ENCODE peak calls at places on chromosomes 1 and 21, in five cellular contexts. I, N, M, C and W are unnamed samples.

GRCh38 chr1:58883037-58883887 is 99.4 kb upstream of the JUN start:
- DNase-seq in N (no peak), M (no peak), C (peak; percentile 85), I (peak; percentile 53), W (peak; percentile 66)

GRCh38 chr1:45883633-45884032 is 80.2 kb downstream of the MAST2 start:
- DNase-seq in I (no peak), M (no peak), C (no peak), N (no peak), W (no peak)

GRCh38 chr1:59218521-59219236 is 78.2 kb upstream of the FGGY start:
- DNase-seq in M (no peak), N (no peak), I (no peak), C (peak; percentile 6), W (no peak)

GRCh38 chr1:153357076-153357852 is 390 bp upstream of the S100A9 start:
- DNase-seq in C (no peak), I (no peak), N (no peak), M (no peak), W (no peak)

GRCh38 chr1:40257313-40257687 is 736 bp upstream of the ZMPSTE24 start:
- DNase-seq in I (no peak), C (no peak), M (no peak), N (no peak), W (peak; percentile 85)

GRCh38 chr1:36955016-36955415 is 79.3 kb downstream of the GRIK3 start:
- DNase-seq in I (no peak), N (no peak), C (no peak), M (no peak), W (no peak)

GRCh38 chr1:159996653-159997052 is 35.1 kb downstream of the PIGM start:
- DNase-seq in M (no peak), N (no peak), I (no peak), C (peak; percentile 29), W (no peak)

GRCh38 chr1:67723620-67724019 is 38.6 kb downstream of the GADD45A start:
- DNase-seq in M (no peak), N (no peak), I (peak; percentile 37), C (no peak), W (no peak)

GRCh38 chr1:143698016-143698415 is 273.8 kb downstream of the FAM72C start:
- DNase-seq in M (no peak), C (no peak), I (peak; percentile 74), N (no peak), W (peak; percentile 39)

GRCh38 chr1:201696217-201696761 is 132.7 kb upstream of the IPO9 start:
- DNase-seq in N (no peak), I (no peak), M (no peak), C (peak; percentile 55), W (no peak)

GRCh38 chr1:164504699-164505098 is 54.3 kb upstream of the PBX1 start:
- DNase-seq in N (no peak), M (no peak), C (no peak), I (no peak), W (no peak)

GRCh38 chr1:172143384-172144025 is 277.0 kb upstream of the C1orf105 start:
- DNase-seq in M (no peak), C (peak; percentile 58), N (no peak), I (no peak), W (no peak)

GRCh38 chr1:227546598-227547313 is 16.6 kb upstream of the ZNF678 start:
- DNase-seq in M (no peak), I (no peak), N (no peak), C (no peak), W (no peak)

GRCh38 chr1:94922756-94923465 is 4.0 kb downstream of the CNN3 start:
- DNase-seq in I (no peak), C (no peak), M (no peak), N (no peak), W (no peak)

GRCh38 chr21:28936036-28936435 is 56.6 kb downstream of the LTN1 start:
- DNase-seq in I (no peak), C (no peak), M (no peak), N (no peak), W (no peak)

GRCh38 chr1:230149751-230150584 is 82.9 kb downstream of the GALNT2 start:
- DNase-seq in N (no peak), C (no peak), M (peak; percentile 63), I (peak; percentile 43), W (peak; percentile 67)

GRCh38 chr1:207702317-207702716 is 49.5 kb upstream of the CD46 start:
- DNase-seq in N (no peak), C (no peak), M (no peak), I (no peak), W (no peak)

GRCh38 chr1:14658642-14659041 is 60.2 kb downstream of the KAZN start:
- DNase-seq in C (no peak), N (no peak), M (no peak), I (no peak), W (no peak)

GRCh38 chr1:49765034-49765433 is 258.7 kb downstream of the AGBL4 start:
- DNase-seq in C (no peak), M (no peak), I (no peak), N (no peak), W (no peak)

GRCh38 chr1:64965239-64966157 is 851 bp downstream of the JAK1 start:
- DNase-seq in M (peak; percentile 72), N (peak; percentile 70), C (no peak), I (peak; percentile 22), W (peak; percentile 78)

GRCh38 chr1:38728176-38728908 is 131.2 kb downstream of the RRAGC start:
- DNase-seq in N (peak; percentile 59), M (no peak), C (peak; percentile 22), I (no peak), W (no peak)

GRCh38 chr1:226875641-226876295 is 5.4 kb downstream of the PSEN2 start:
- DNase-seq in M (no peak), C (no peak), N (no peak), I (peak; percentile 89), W (no peak)

GRCh38 chr21:33047231-33047630 is 21.5 kb downstream of the OLIG2 start:
- DNase-seq in N (no peak), I (no peak), C (no peak), M (no peak), W (no peak)

GRCh38 chr1:86137458-86137857 is 19.1 kb downstream of the COL24A1 start:
- DNase-seq in I (no peak), N (no peak), C (no peak), M (no peak), W (no peak)

GRCh38 chr1:97647776-97648175 is 273.1 kb downstream of the DPYD start:
- DNase-seq in C (peak; percentile 35), N (no peak), M (no peak), I (no peak), W (no peak)

GRCh38 chr1:201128476-201128875 is 1.5 kb upstream of the ASCL5 start:
- DNase-seq in C (no peak), I (no peak), N (no peak), M (no peak), W (no peak)

GRCh38 chr1:230156068-230156467 is 89.0 kb downstream of the GALNT2 start:
- DNase-seq in I (no peak), C (no peak), M (no peak), N (no peak), W (peak; percentile 18)

GRCh38 chr1:76764638-76765572 is 102.4 kb upstream of the ST6GALNAC5 start:
- DNase-seq in M (no peak), I (no peak), C (no peak), N (no peak), W (no peak)

GRCh38 chr1:85297855-85298629 is 21.6 kb upstream of the BCL10 start:
- DNase-seq in I (no peak), M (peak; percentile 58), C (peak; percentile 100), N (no peak), W (no peak)

GRCh38 chr21:21387891-21388290 is 389.7 kb downstream of the NCAM2 start:
- DNase-seq in N (no peak), M (no peak), C (no peak), I (no peak), W (no peak)

GRCh38 chr1:93080424-93080823 is 1.3 kb downstream of the MTF2 start:
- DNase-seq in M (peak; percentile 79), I (peak; percentile 40), C (peak; percentile 73), N (no peak), W (peak; percentile 78)

GRCh38 chr1:245277276-245277675 is 122.5 kb downstream of the KIF26B start:
- DNase-seq in N (no peak), M (no peak), C (no peak), I (no peak), W (peak; percentile 2)